ENCODE peak calls at places on chromosomes 5 and 9, in ten cellular contexts. K is erythroblast; I is lower lobe of right lung; H is stimulated activated CD8-positive, alpha-beta memory T cell treated with anti-CD3 and anti-CD28 coated beads, Interleukin-2, amount 100 ng/mL, for 1 hour; O is activated effector memory CD4-positive, alpha-beta T cell treated with anti-CD3 and anti-CD28 coated beads, Interleukin-2, amount 50 U/mL, for 16 hours; A is left ventricle myocardium inferior; T is activated CD4-positive, alpha-beta T cell treated with anti-CD3 and anti-CD28 coated beads for 1 hour; Y is cerebellum; X is cardiac fibroblast; Z is NCI-H1417. F is an unnamed sample.

GRCh38 chr9:122192914-122193525 is 33.3 kb downstream of the MORN5 start:
- DNase-seq in X (no peak), Y (no peak), O (no peak), T (no peak), A (no peak), K (no peak), H (no peak), I (no peak), Z (no peak), F (no peak)

GRCh38 chr9:129823163-129823933 is 588 bp downstream of the TOR1A start:
- DNase-seq in O (peak; percentile 68), X (peak; percentile 39), I (peak; percentile 55), Z (peak; percentile 25), Y (no peak), T (no peak), H (no peak), A (no peak), K (peak; percentile 54), F (no peak)

GRCh38 chr9:34332370-34332964 is 3.1 kb downstream of the NUDT2 start:
- DNase-seq in I (no peak), X (peak; percentile 72), H (no peak), A (no peak), T (no peak), K (peak; percentile 50), Z (no peak), O (no peak), Y (peak; percentile 71), F (no peak)

GRCh38 chr5:61505281-61505680 is 173.2 kb downstream of the ZSWIM6 start:
- DNase-seq in H (no peak), K (no peak), I (no peak), Z (no peak), A (no peak), O (no peak), Y (no peak), X (no peak), T (no peak), F (no peak)

GRCh38 chr5:464446-464842 is 21.5 kb downstream of the EXOC3 start:
- DNase-seq in I (no peak), O (peak; percentile 65), K (no peak), A (peak; percentile 6), Y (no peak), T (no peak), X (no peak), H (no peak), Z (no peak), F (no peak)

GRCh38 chr9:79902937-79903600 is 331.3 kb downstream of the TLE4 start:
- DNase-seq in Y (no peak), X (no peak), I (no peak), A (no peak), T (no peak), O (no peak), Z (no peak), H (no peak), K (no peak), F (no peak)

GRCh38 chr5:80955082-80955481 is 5.1 kb upstream of the RASGRF2 start:
- DNase-seq in O (no peak), K (no peak), Z (no peak), T (no peak), H (no peak), I (no peak), A (no peak), Y (no peak), X (no peak), F (no peak)

GRCh38 chr5:177491429-177491945 is 5.9 kb downstream of the PDLIM7 start:
- DNase-seq in Y (no peak), I (no peak), A (no peak), O (peak; percentile 72), Z (no peak), K (peak; percentile 84), X (peak; percentile 49), T (no peak), H (no peak), F (no peak)

GRCh38 chr9:110835404-110835803 is 166.8 kb downstream of the MUSK start:
- DNase-seq in Y (no peak), X (peak; percentile 82), O (no peak), H (no peak), K (no peak), I (no peak), A (no peak), T (no peak), Z (no peak), F (peak; percentile 74)

GRCh38 chr5:34706084-34706483 is 50.0 kb downstream of the RAI14 start:
- DNase-seq in O (no peak), X (no peak), Y (no peak), I (no peak), Z (no peak), K (no peak), T (no peak), H (no peak), A (no peak), F (no peak)

GRCh38 chr5:143713331-143714032 is 98.5 kb upstream of the HMHB1 start:
- DNase-seq in O (no peak), Y (no peak), H (no peak), Z (no peak), K (no peak), X (peak; percentile 76), I (no peak), A (no peak), T (no peak), F (no peak)

GRCh38 chr5:98341038-98341710 is 432.3 kb upstream of the RGMB start:
- DNase-seq in O (no peak), X (peak; percentile 76), Z (no peak), I (no peak), K (no peak), A (no peak), Y (no peak), H (no peak), T (no peak), F (peak; percentile 94)

GRCh38 chr9:132239999-132240859 is 78.4 kb downstream of the NTNG2 start:
- DNase-seq in Y (no peak), H (no peak), X (no peak), K (no peak), T (no peak), I (peak; percentile 51), A (no peak), Z (no peak), O (no peak), F (no peak)

GRCh38 chr9:134034215-134035040 is 9.1 kb downstream of the BRD3OS start:
- DNase-seq in K (no peak), O (no peak), T (no peak), Z (no peak), A (no peak), X (no peak), Y (peak; percentile 75), I (no peak), H (no peak), F (no peak)

F was measured in AG04450.